ENCODE peak calls at places on chromosomes 1 and 21, in ten cellular contexts. G is A549, M is heart right ventricle, N is fibroblast of the aortic adventitia, H is thoracic aorta, J is fibroblast of lung, Y is IMR-90, K is mucosa of descending colon, O is lung, L is kidney epithelial cell. X is an unnamed sample.

GRCh38 chr1:67307251-67308060 is at the start of gene IL12RB2:
- DNase-seq in G (no peak), M (no peak), N (no peak), H (no peak), J (no peak), Y (no peak), K (peak; percentile 39), O (no peak), L (no peak), X (no peak)

GRCh38 chr21:34886554-34887385 is 162.3 kb downstream of the RUNX1 start:
- DNase-seq in G (no peak), M (peak; percentile 26), N (no peak), H (no peak), J (peak; percentile 45), Y (no peak), K (peak; percentile 65), O (no peak), L (no peak), X (peak; percentile 39)

GRCh38 chr1:203324103-203325003 is 19.0 kb downstream of the BTG2 start:
- DNase-seq in G (no peak), M (no peak), N (peak; percentile 56), H (no peak), J (no peak), Y (no peak), K (peak; percentile 50), O (peak; percentile 76), L (no peak), X (no peak)

GRCh38 chr1:152167835-152168534 is 9.0 kb upstream of the RPTN start:
- DNase-seq in G (no peak), M (no peak), N (peak; percentile 74), H (no peak), J (peak; percentile 47), Y (peak; percentile 8), K (no peak), O (no peak), L (peak; percentile 92), X (peak; percentile 76)

GRCh38 chr1:74341702-74342339 is 106.6 kb downstream of the TNNI3K start:
- DNase-seq in G (no peak), M (peak; percentile 8), N (no peak), H (no peak), J (no peak), Y (no peak), K (no peak), O (no peak), L (no peak), X (no peak)

GRCh38 chr1:12001249-12001917 is 17.9 kb upstream of the MIIP start:
- DNase-seq in G (no peak), M (no peak), N (peak; percentile 81), H (no peak), J (peak; percentile 87), Y (peak; percentile 56), K (no peak), O (peak; percentile 57), L (no peak), X (peak; percentile 36)

GRCh38 chr1:10528066-10529014 is 53.6 kb downstream of the PEX14 start:
- DNase-seq in G (peak; percentile 49), M (peak; percentile 53), N (peak; percentile 90), H (peak; percentile 57), J (peak; percentile 83), Y (peak; percentile 93), K (no peak), O (no peak), L (peak; percentile 89), X (peak; percentile 87)

GRCh38 chr1:175193339-175193950 is 869 bp upstream of the KIAA0040 start:
- DNase-seq in G (no peak), M (peak; percentile 18), N (no peak), H (no peak), J (no peak), Y (no peak), K (peak; percentile 36), O (no peak), L (no peak), X (no peak)

GRCh38 chr1:97051823-97052222 is 330.2 kb downstream of the PTBP2 start:
- DNase-seq in G (no peak), M (no peak), N (no peak), H (no peak), J (no peak), Y (no peak), K (no peak), O (no peak), L (no peak), X (no peak)

GRCh38 chr1:97046765-97047411 is 325.3 kb downstream of the PTBP2 start:
- DNase-seq in G (no peak), M (no peak), N (no peak), H (no peak), J (no peak), Y (no peak), K (no peak), O (no peak), L (no peak), X (no peak)

GRCh38 chr1:97047412-97047793 is 325.8 kb downstream of the PTBP2 start:
- DNase-seq in G (no peak), M (no peak), N (peak; percentile 32), H (no peak), J (no peak), Y (no peak), K (no peak), O (no peak), L (no peak), X (no peak)

GRCh38 chr1:97053275-97053674 is 331.7 kb downstream of the PTBP2 start:
- DNase-seq in G (no peak), M (no peak), N (no peak), H (no peak), J (no peak), Y (no peak), K (no peak), O (no peak), L (no peak), X (no peak)

DNA sequence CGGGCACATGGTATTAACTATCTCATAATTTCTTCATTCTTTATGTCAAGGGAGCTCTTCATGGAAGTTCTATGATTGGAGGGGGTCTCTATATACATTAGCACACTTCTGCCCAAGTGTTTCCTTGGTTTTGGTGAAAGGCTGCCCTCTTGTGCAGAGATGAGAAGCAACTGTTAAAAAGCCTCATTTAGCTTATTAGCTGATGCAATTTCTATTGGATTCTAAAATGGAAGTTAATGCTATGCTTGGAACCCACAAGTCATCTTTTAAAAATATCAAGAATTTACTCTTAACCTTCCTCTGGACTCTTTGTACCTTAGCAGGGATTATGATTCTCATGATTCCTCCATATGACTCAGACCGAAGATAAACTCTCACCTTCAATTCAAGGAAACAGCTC is 328.9 kb downstream of the PTBP2 start:
- DNase-seq in G (no peak), M (no peak), N (peak; percentile 52), H (no peak), J (peak; percentile 70), Y (peak; percentile 59), K (no peak), O (no peak), L (no peak), X (peak; percentile 56)
- TF ChIP-seq CTCF in G (no peak), M (no peak), N (peak; percentile 40), H (no peak), J (peak; percentile 46), Y (peak; percentile 53), K (no peak), O (no peak), L (peak; percentile 33), X (peak; percentile 55)

GRCh38 chr1:99644302-99645004 is 1.5 kb upstream of the PALMD start:
- DNase-seq in G (no peak), M (no peak), N (no peak), H (no peak), J (no peak), Y (no peak), K (no peak), O (no peak), L (no peak), X (no peak)

GRCh38 chr1:99645199-99645598 is 714 bp upstream of the PALMD start:
- DNase-seq in G (peak; percentile 10), M (peak; percentile 54), N (peak; percentile 59), H (no peak), J (peak; percentile 61), Y (peak; percentile 30), K (no peak), O (peak; percentile 63), L (no peak), X (no peak)

GRCh38 chr1:99647460-99647859 is 1.5 kb downstream of the PALMD start:
- DNase-seq in G (no peak), M (peak; percentile 70), N (no peak), H (no peak), J (no peak), Y (no peak), K (no peak), O (no peak), L (no peak), X (no peak)

GRCh38 chr1:99646885-99647284 is 972 bp downstream of the PALMD start:
- DNase-seq in G (no peak), M (no peak), N (no peak), H (no peak), J (no peak), Y (no peak), K (no peak), O (no peak), L (no peak), X (no peak)

GRCh38 chr1:99645699-99646531 is at the start of gene PALMD:
- DNase-seq in G (peak; percentile 3), M (peak; percentile 61), N (no peak), H (no peak), J (no peak), Y (peak; percentile 15), K (no peak), O (no peak), L (no peak), X (no peak)
- H3K4me3 ChIP-seq in G (peak within 1 kb of the TSS; percentile 33), M (peak within 1 kb of the TSS; percentile 59), N (peak within 1 kb of the TSS; percentile 16), H (peak within 1 kb of the TSS; percentile 51), J (peak within 1 kb of the TSS; percentile 22), Y (peak within 1 kb of the TSS; percentile 10), K (no peak within 1 kb of the TSS), O (peak within 1 kb of the TSS; percentile 41), L (no peak within 1 kb of the TSS), X (peak within 1 kb of the TSS; percentile 31)

GRCh38 chr1:54501849-54502248 is 46.2 kb upstream of the ACOT11 start:
- DNase-seq in G (no peak), M (no peak), N (no peak), H (no peak), J (no peak), Y (no peak), K (no peak), O (no peak), L (no peak), X (no peak)

GRCh38 chr1:54498383-54499096 is 49.5 kb upstream of the ACOT11 start:
- DNase-seq in G (no peak), M (no peak), N (no peak), H (no peak), J (no peak), Y (no peak), K (no peak), O (no peak), L (no peak), X (peak; percentile 46)

GRCh38 chr1:54497338-54497737 is 50.7 kb upstream of the ACOT11 start:
- DNase-seq in G (no peak), M (no peak), N (no peak), H (no peak), J (no peak), Y (no peak), K (no peak), O (no peak), L (no peak), X (no peak)

GRCh38 chr1:54500030-54500389 is 48.0 kb upstream of the ACOT11 start:
- DNase-seq in G (no peak), M (no peak), N (no peak), H (no peak), J (no peak), Y (no peak), K (no peak), O (no peak), L (no peak), X (no peak)

GRCh38 chr1:54499097-54500029 is 48.7 kb upstream of the ACOT11 start:
- DNase-seq in G (peak; percentile 37), M (no peak), N (peak; percentile 34), H (no peak), J (peak; percentile 33), Y (peak; percentile 36), K (peak; percentile 57), O (no peak), L (no peak), X (peak; percentile 51)
- TF ChIP-seq CTCF in G (peak; percentile 30), M (no peak), N (peak; percentile 54), H (peak; percentile 59), J (peak; percentile 20), Y (peak; percentile 46), K (no peak), O (no peak), L (peak; percentile 62), X (peak; percentile 52)

GRCh38 chr1:200437556-200438203 is 27.8 kb upstream of the ZNF281 start:
- DNase-seq in G (no peak), M (no peak), N (peak; percentile 46), H (no peak), J (peak; percentile 61), Y (peak; percentile 37), K (no peak), O (no peak), L (no peak), X (peak; percentile 29)
- H3K4me3 ChIP-seq in G (no peak overlapping the region), M (no peak overlapping the region), N (no peak overlapping the region), H (peak overlapping the region; percentile 59), J (peak overlapping the region; percentile 9), Y (no peak overlapping the region), K (no peak overlapping the region), O (no peak overlapping the region), L (no peak overlapping the region), X (no peak overlapping the region)

X was measured in astrocyte of the spinal cord.